ENCODE peak calls at places on chromosomes 4 and X, in seven cellular contexts. One of them, this sample, is unnamed.

GRCh38 chr4:152708361-152708760 is 28.6 kb upstream of the TMEM154 start:
- DNase-seq in fibroblast of villous mesenchyme: no peak
- DNase-seq in adrenal gland: no peak
- DNase-seq in omental fat pad: no peak
- DNase-seq in GM12865: no peak
- DNase-seq in esophagus squamous epithelium: no peak
- DNase-seq in heart left ventricle: no peak
- DNase-seq in this sample: no peak

GRCh38 chrX:135740683-135741149 is 27.3 kb downstream of the CT45A3 start:
- DNase-seq in fibroblast of villous mesenchyme: peak
- DNase-seq in adrenal gland: peak
- DNase-seq in esophagus squamous epithelium: no peak
- DNase-seq in omental fat pad: no peak
- DNase-seq in GM12865: peak
- DNase-seq in heart left ventricle: no peak
- DNase-seq in this sample: no peak

GRCh38 chr4:169005453-169006099 is 4.5 kb downstream of the CBR4 start:
- DNase-seq in esophagus squamous epithelium: no peak
- DNase-seq in GM12865: peak
- DNase-seq in heart left ventricle: no peak
- DNase-seq in adrenal gland: no peak
- DNase-seq in fibroblast of villous mesenchyme: peak
- DNase-seq in omental fat pad: no peak
- DNase-seq in this sample: no peak

GRCh38 chrX:30039768-30040167 is 175.6 kb upstream of the MAGEB2 start:
- DNase-seq in heart left ventricle: no peak
- DNase-seq in adrenal gland: no peak
- DNase-seq in GM12865: no peak
- DNase-seq in fibroblast of villous mesenchyme: peak
- DNase-seq in esophagus squamous epithelium: no peak
- DNase-seq in omental fat pad: no peak
- DNase-seq in this sample: no peak

GRCh38 chr4:12926189-12927066 is 557.7 kb downstream of the RAB28 start:
- DNase-seq in fibroblast of villous mesenchyme: no peak
- DNase-seq in GM12865: peak
- DNase-seq in adrenal gland: no peak
- DNase-seq in omental fat pad: no peak
- DNase-seq in heart left ventricle: no peak
- DNase-seq in esophagus squamous epithelium: no peak
- DNase-seq in this sample: no peak

GRCh38 chrX:20116575-20117240 is at the start of gene MAP7D2:
- DNase-seq in heart left ventricle: no peak
- DNase-seq in fibroblast of villous mesenchyme: no peak
- DNase-seq in omental fat pad: no peak
- DNase-seq in GM12865: no peak
- DNase-seq in esophagus squamous epithelium: no peak
- DNase-seq in adrenal gland: no peak
- DNase-seq in this sample: no peak

GRCh38 chr4:185246453-185246852 is 37.1 kb downstream of the SNX25 start:
- DNase-seq in GM12865: no peak
- DNase-seq in omental fat pad: no peak
- DNase-seq in fibroblast of villous mesenchyme: no peak
- DNase-seq in heart left ventricle: no peak
- DNase-seq in esophagus squamous epithelium: no peak
- DNase-seq in adrenal gland: no peak
- DNase-seq in this sample: no peak

GRCh38 chr4:101356928-101357327 is 9.6 kb upstream of the PPP3CA start:
- DNase-seq in fibroblast of villous mesenchyme: peak
- DNase-seq in GM12865: no peak
- DNase-seq in esophagus squamous epithelium: no peak
- DNase-seq in omental fat pad: no peak
- DNase-seq in adrenal gland: peak
- DNase-seq in heart left ventricle: no peak
- DNase-seq in this sample: no peak

GRCh38 chr4:52250124-52250523 is 199.0 kb downstream of the SPATA18 start:
- DNase-seq in adrenal gland: peak
- DNase-seq in omental fat pad: no peak
- DNase-seq in esophagus squamous epithelium: no peak
- DNase-seq in fibroblast of villous mesenchyme: no peak
- DNase-seq in heart left ventricle: no peak
- DNase-seq in GM12865: no peak
- DNase-seq in this sample: no peak

GRCh38 chr4:61200195-61200990 is at the start of gene ADGRL3:
- DNase-seq in omental fat pad: no peak
- DNase-seq in GM12865: no peak
- DNase-seq in adrenal gland: peak
- DNase-seq in fibroblast of villous mesenchyme: peak
- DNase-seq in esophagus squamous epithelium: no peak
- DNase-seq in heart left ventricle: peak
- DNase-seq in this sample: no peak

GRCh38 chr4:103996059-103996458 is 276.3 kb upstream of the TACR3 start:
- DNase-seq in fibroblast of villous mesenchyme: no peak
- DNase-seq in omental fat pad: no peak
- DNase-seq in heart left ventricle: no peak
- DNase-seq in GM12865: no peak
- DNase-seq in esophagus squamous epithelium: no peak
- DNase-seq in adrenal gland: no peak
- DNase-seq in this sample: no peak

GRCh38 chr4:81410695-81411094 is 61.0 kb downstream of the RASGEF1B start:
- DNase-seq in heart left ventricle: no peak
- DNase-seq in esophagus squamous epithelium: no peak
- DNase-seq in GM12865: no peak
- DNase-seq in fibroblast of villous mesenchyme: no peak
- DNase-seq in adrenal gland: no peak
- DNase-seq in omental fat pad: no peak
- DNase-seq in this sample: no peak

DNA sequence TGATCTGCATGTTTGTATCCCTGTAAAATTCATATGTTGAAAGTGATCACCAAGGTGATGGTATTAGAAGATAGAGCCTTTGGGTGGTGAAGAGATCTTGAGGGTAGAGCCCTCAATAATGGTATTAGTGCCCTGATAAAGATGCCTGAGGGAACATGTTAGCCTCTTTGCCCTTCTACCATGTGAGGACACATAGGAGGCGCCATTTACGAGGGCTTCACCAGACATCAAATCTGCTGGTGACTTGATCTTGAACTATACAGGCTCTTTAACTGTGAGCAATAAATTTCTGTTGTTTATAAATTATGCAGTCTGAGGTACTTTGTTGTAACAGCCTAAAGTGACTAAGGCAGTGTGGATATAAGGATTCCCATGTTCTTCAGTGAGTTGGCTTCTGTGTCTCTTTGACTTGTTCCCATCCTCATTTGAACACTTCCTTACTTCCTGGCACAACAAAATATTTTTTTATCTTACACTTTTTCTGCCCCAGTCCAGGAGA is 11.8 kb downstream of the MOB1B start:
- DNase-seq in esophagus squamous epithelium: no peak
- DNase-seq in omental fat pad: no peak
- DNase-seq in GM12865: no peak
- DNase-seq in fibroblast of villous mesenchyme: peak
- DNase-seq in heart left ventricle: no peak
- DNase-seq in adrenal gland: no peak
- DNase-seq in this sample: no peak
- TF ChIP-seq CTCF in esophagus squamous epithelium: no peak
- TF ChIP-seq CTCF in omental fat pad: no peak
- TF ChIP-seq CTCF in GM12865: no peak
- TF ChIP-seq CTCF in fibroblast of villous mesenchyme: no peak
- TF ChIP-seq CTCF in heart left ventricle: no peak
- TF ChIP-seq CTCF in adrenal gland: no peak
- TF ChIP-seq CTCF in this sample: no peak

DNA sequence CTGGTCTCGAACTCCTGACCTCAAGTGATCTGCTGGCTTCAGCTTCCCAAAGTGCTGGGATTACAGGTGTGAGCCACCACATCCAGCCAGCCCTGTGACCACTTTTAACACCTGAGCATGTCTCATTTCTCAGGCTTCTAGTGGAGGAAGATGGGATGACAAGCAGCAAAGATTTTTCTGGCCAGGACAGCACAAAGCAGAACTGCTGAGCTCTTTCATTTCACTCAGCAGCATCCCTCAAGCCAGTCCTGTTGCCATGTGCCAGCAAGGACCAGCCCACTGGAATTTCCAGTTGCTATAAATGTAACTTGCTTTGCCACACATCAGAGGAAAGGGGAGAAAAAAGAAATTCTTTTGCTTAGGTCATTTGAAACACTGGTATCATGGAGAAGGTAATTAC is 75.9 kb downstream of the SLC9A7 start:
- DNase-seq in GM12865: peak
- DNase-seq in esophagus squamous epithelium: no peak
- DNase-seq in fibroblast of villous mesenchyme: no peak
- DNase-seq in heart left ventricle: no peak
- DNase-seq in adrenal gland: no peak
- DNase-seq in omental fat pad: no peak
- DNase-seq in this sample: no peak
- TF ChIP-seq CTCF in GM12865: peak
- TF ChIP-seq CTCF in esophagus squamous epithelium: no peak
- TF ChIP-seq CTCF in fibroblast of villous mesenchyme: no peak
- TF ChIP-seq CTCF in heart left ventricle: no peak
- TF ChIP-seq CTCF in adrenal gland: no peak
- TF ChIP-seq CTCF in omental fat pad: no peak
- TF ChIP-seq CTCF in this sample: no peak

DNA sequence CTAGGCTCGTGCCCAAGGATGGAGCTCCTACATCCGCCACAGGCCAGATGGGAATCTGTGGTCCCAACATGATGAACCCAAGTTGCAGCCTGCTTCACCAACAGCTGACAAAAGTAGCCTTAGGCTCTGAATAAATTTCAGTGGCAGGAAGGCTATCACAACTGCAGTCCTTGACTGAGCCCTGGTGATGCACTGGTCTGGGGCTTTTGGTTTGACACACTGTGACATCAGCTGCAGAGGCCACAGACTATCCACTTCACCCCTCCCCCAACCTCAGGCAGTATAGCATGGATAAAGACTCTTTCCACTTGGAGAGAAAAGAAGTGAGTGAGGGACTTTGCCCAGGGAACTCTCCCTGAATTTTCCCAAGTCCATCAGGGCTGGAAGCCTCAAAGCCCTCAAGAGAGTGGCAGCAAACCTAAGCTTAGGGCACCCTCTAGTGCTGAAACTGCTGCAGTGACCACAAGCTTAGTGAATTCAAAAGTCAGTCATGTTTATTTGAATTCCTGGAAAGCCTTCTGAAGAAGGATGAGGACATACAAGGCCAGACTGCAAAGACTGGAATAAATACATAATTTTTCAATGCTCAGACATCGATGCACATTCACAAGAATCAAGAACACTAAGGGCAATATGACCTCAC is 135.0 kb upstream of the TENT5D start:
- DNase-seq in GM12865: peak
- DNase-seq in adrenal gland: peak
- DNase-seq in heart left ventricle: no peak
- DNase-seq in fibroblast of villous mesenchyme: peak
- DNase-seq in omental fat pad: no peak
- DNase-seq in esophagus squamous epithelium: no peak
- DNase-seq in this sample: no peak
- TF ChIP-seq CTCF in GM12865: peak
- TF ChIP-seq CTCF in adrenal gland: peak
- TF ChIP-seq CTCF in heart left ventricle: peak
- TF ChIP-seq CTCF in fibroblast of villous mesenchyme: peak
- TF ChIP-seq CTCF in omental fat pad: no peak
- TF ChIP-seq CTCF in esophagus squamous epithelium: no peak
- TF ChIP-seq CTCF in this sample: no peak

DNA sequence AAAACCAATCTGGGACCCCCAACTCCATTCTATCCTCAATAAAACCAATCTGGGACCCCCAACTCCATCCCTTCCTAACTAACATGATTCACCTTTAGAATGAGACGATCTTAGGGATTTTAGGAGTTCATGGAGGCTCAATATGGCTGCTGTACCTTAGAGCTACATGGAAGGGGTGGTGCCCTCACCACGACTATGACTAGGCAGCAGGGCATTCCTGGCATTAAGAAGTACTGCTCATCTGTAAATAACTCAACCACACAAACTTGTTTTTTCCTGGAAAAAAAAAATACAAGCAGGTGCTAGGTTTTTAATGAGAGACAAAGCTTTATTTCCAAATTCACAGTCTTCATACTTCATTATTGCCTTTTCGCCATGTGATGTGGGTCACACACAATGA is 346.5 kb upstream of the FAT1 start:
- DNase-seq in fibroblast of villous mesenchyme: no peak
- DNase-seq in GM12865: no peak
- DNase-seq in adrenal gland: no peak
- DNase-seq in heart left ventricle: no peak
- DNase-seq in esophagus squamous epithelium: no peak
- DNase-seq in omental fat pad: no peak
- DNase-seq in this sample: no peak
- TF ChIP-seq CTCF in fibroblast of villous mesenchyme: no peak
- TF ChIP-seq CTCF in GM12865: no peak
- TF ChIP-seq CTCF in adrenal gland: no peak
- TF ChIP-seq CTCF in heart left ventricle: no peak
- TF ChIP-seq CTCF in esophagus squamous epithelium: no peak
- TF ChIP-seq CTCF in omental fat pad: no peak
- TF ChIP-seq CTCF in this sample: no peak